ENCODE peak calls at places on chromosomes 1 and 21, in nine cellular contexts. One of them, this sample, is unnamed.

GRCh38 chr1:40868051-40868723 is 6.0 kb upstream of the CITED4 start:
- DNase-seq in ascending aorta: no peak
- DNase-seq in anterior cingulate cortex: no peak
- DNase-seq in CD4-positive, alpha-beta T cell: no peak
- DNase-seq in nucleus accumbens: no peak
- DNase-seq in CD8-positive, alpha-beta memory T cell: no peak
- DNase-seq in occipital lobe: no peak
- DNase-seq in H4: peak; percentile 70
- DNase-seq in keratinocyte: no peak
- DNase-seq in this sample: no peak

GRCh38 chr1:163085904-163086268 is 16.7 kb downstream of the RGS4 start:
- DNase-seq in keratinocyte: no peak
- DNase-seq in CD8-positive, alpha-beta memory T cell: no peak
- DNase-seq in anterior cingulate cortex: no peak
- DNase-seq in occipital lobe: no peak
- DNase-seq in ascending aorta: no peak
- DNase-seq in nucleus accumbens: no peak
- DNase-seq in CD4-positive, alpha-beta T cell: no peak
- DNase-seq in H4: no peak
- DNase-seq in this sample: no peak

GRCh38 chr1:41353744-41354143 is 7.5 kb upstream of the FOXO6 start:
- DNase-seq in nucleus accumbens: no peak
- DNase-seq in occipital lobe: no peak
- DNase-seq in keratinocyte: no peak
- DNase-seq in anterior cingulate cortex: no peak
- DNase-seq in ascending aorta: no peak
- DNase-seq in CD4-positive, alpha-beta T cell: no peak
- DNase-seq in CD8-positive, alpha-beta memory T cell: no peak
- DNase-seq in H4: peak; percentile 93
- DNase-seq in this sample: no peak

GRCh38 chr1:33610391-33610790 is 137.9 kb downstream of the ZSCAN20 start:
- DNase-seq in keratinocyte: no peak
- DNase-seq in anterior cingulate cortex: no peak
- DNase-seq in CD8-positive, alpha-beta memory T cell: no peak
- DNase-seq in nucleus accumbens: no peak
- DNase-seq in occipital lobe: no peak
- DNase-seq in ascending aorta: no peak
- DNase-seq in H4: no peak
- DNase-seq in CD4-positive, alpha-beta T cell: no peak
- DNase-seq in this sample: no peak

GRCh38 chr21:38769253-38769780 is 36.4 kb upstream of the ETS2 start:
- DNase-seq in nucleus accumbens: no peak
- DNase-seq in H4: peak; percentile 93
- DNase-seq in CD4-positive, alpha-beta T cell: no peak
- DNase-seq in CD8-positive, alpha-beta memory T cell: no peak
- DNase-seq in anterior cingulate cortex: no peak
- DNase-seq in keratinocyte: no peak
- DNase-seq in ascending aorta: no peak
- DNase-seq in occipital lobe: no peak
- DNase-seq in this sample: no peak

GRCh38 chr1:1217621-1218523 is 3.9 kb upstream of the TNFRSF4 start:
- DNase-seq in occipital lobe: no peak
- DNase-seq in ascending aorta: no peak
- DNase-seq in H4: no peak
- DNase-seq in keratinocyte: no peak
- DNase-seq in anterior cingulate cortex: no peak
- DNase-seq in nucleus accumbens: no peak
- DNase-seq in CD4-positive, alpha-beta T cell: no peak
- DNase-seq in CD8-positive, alpha-beta memory T cell: no peak
- DNase-seq in this sample: no peak

GRCh38 chr1:228139406-228139930 is 611 bp upstream of the GUK1 start:
- DNase-seq in H4: no peak
- DNase-seq in CD4-positive, alpha-beta T cell: no peak
- DNase-seq in nucleus accumbens: no peak
- DNase-seq in ascending aorta: no peak
- DNase-seq in occipital lobe: no peak
- DNase-seq in CD8-positive, alpha-beta memory T cell: no peak
- DNase-seq in anterior cingulate cortex: no peak
- DNase-seq in keratinocyte: no peak
- DNase-seq in this sample: no peak

GRCh38 chr21:34100789-34101188 is 27.4 kb downstream of the MRPS6 start:
- DNase-seq in anterior cingulate cortex: no peak
- DNase-seq in nucleus accumbens: no peak
- DNase-seq in occipital lobe: no peak
- DNase-seq in H4: no peak
- DNase-seq in keratinocyte: no peak
- DNase-seq in CD8-positive, alpha-beta memory T cell: no peak
- DNase-seq in CD4-positive, alpha-beta T cell: no peak
- DNase-seq in ascending aorta: no peak
- DNase-seq in this sample: no peak

GRCh38 chr1:38953433-38953860 is 11.8 kb upstream of the RHBDL2 start:
- DNase-seq in CD8-positive, alpha-beta memory T cell: no peak
- DNase-seq in anterior cingulate cortex: no peak
- DNase-seq in keratinocyte: no peak
- DNase-seq in CD4-positive, alpha-beta T cell: no peak
- DNase-seq in ascending aorta: no peak
- DNase-seq in occipital lobe: no peak
- DNase-seq in nucleus accumbens: no peak
- DNase-seq in H4: no peak
- DNase-seq in this sample: no peak

GRCh38 chr1:86779308-86780191 is 75.2 kb downstream of the SH3GLB1 start:
- DNase-seq in H4: peak; percentile 27
- DNase-seq in keratinocyte: no peak
- DNase-seq in CD4-positive, alpha-beta T cell: no peak
- DNase-seq in nucleus accumbens: no peak
- DNase-seq in occipital lobe: no peak
- DNase-seq in anterior cingulate cortex: no peak
- DNase-seq in CD8-positive, alpha-beta memory T cell: no peak
- DNase-seq in ascending aorta: no peak
- DNase-seq in this sample: no peak

GRCh38 chr1:5578690-5579089 is 413.5 kb downstream of the NPHP4 start:
- DNase-seq in keratinocyte: no peak
- DNase-seq in nucleus accumbens: no peak
- DNase-seq in occipital lobe: no peak
- DNase-seq in anterior cingulate cortex: no peak
- DNase-seq in CD4-positive, alpha-beta T cell: no peak
- DNase-seq in CD8-positive, alpha-beta memory T cell: no peak
- DNase-seq in ascending aorta: no peak
- DNase-seq in H4: no peak
- DNase-seq in this sample: no peak

This sample was measured in cerebellar nuclear complex.